ENCODE peak calls at places on chromosomes 11 and 22, in four cellular contexts. One of them, this sample, is unnamed.

GRCh38 chr11:107006076-107006833 is 12.0 kb downstream of the GUCY1A2 start:
- DNase-seq in fibroblast of lung: no peak
- DNase-seq in foreskin keratinocyte: no peak
- DNase-seq in CMK: no peak
- DNase-seq in this sample: no peak

GRCh38 chr11:120153221-120153620 is 15.3 kb upstream of the TRIM29 start:
- DNase-seq in fibroblast of lung: no peak
- DNase-seq in foreskin keratinocyte: no peak
- DNase-seq in CMK: no peak
- DNase-seq in this sample: no peak

GRCh38 chr11:11722246-11722645 is 100.4 kb upstream of the GALNT18 start:
- DNase-seq in fibroblast of lung: no peak
- DNase-seq in foreskin keratinocyte: no peak
- DNase-seq in CMK: no peak
- DNase-seq in this sample: no peak

GRCh38 chr11:91730620-91731019 is 494.0 kb upstream of the FAT3 start:
- DNase-seq in fibroblast of lung: no peak
- DNase-seq in foreskin keratinocyte: no peak
- DNase-seq in CMK: no peak
- DNase-seq in this sample: no peak

GRCh38 chr11:16933756-16934603 is 80.2 kb downstream of the PLEKHA7 start:
- DNase-seq in fibroblast of lung: peak
- DNase-seq in foreskin keratinocyte: no peak
- DNase-seq in CMK: no peak
- DNase-seq in this sample: no peak

GRCh38 chr11:20029193-20029592 is 131.1 kb downstream of the DBX1 start:
- DNase-seq in fibroblast of lung: no peak
- DNase-seq in foreskin keratinocyte: no peak
- DNase-seq in CMK: no peak
- DNase-seq in this sample: no peak

GRCh38 chr11:59186130-59186594 is 14.2 kb downstream of the DTX4 start:
- DNase-seq in fibroblast of lung: no peak
- DNase-seq in foreskin keratinocyte: no peak
- DNase-seq in CMK: no peak
- DNase-seq in this sample: no peak

GRCh38 chr11:46003647-46004046 is 81.2 kb downstream of the LARGE2 start:
- DNase-seq in fibroblast of lung: peak
- DNase-seq in foreskin keratinocyte: no peak
- DNase-seq in CMK: no peak
- DNase-seq in this sample: no peak

GRCh38 chr11:128422576-128423370 is 164.6 kb downstream of the ETS1 start:
- DNase-seq in fibroblast of lung: no peak
- DNase-seq in foreskin keratinocyte: no peak
- DNase-seq in CMK: no peak
- DNase-seq in this sample: no peak

GRCh38 chr11:12642040-12642439 is 32.2 kb upstream of the TEAD1 start:
- DNase-seq in fibroblast of lung: peak
- DNase-seq in foreskin keratinocyte: no peak
- DNase-seq in CMK: no peak
- DNase-seq in this sample: no peak

GRCh38 chr11:75303544-75304224 is 47.8 kb downstream of the ARRB1 start:
- DNase-seq in fibroblast of lung: no peak
- DNase-seq in foreskin keratinocyte: no peak
- DNase-seq in CMK: no peak
- DNase-seq in this sample: no peak

GRCh38 chr22:34490911-34491310 is 570.6 kb upstream of the LARGE1 start:
- DNase-seq in fibroblast of lung: no peak
- DNase-seq in foreskin keratinocyte: no peak
- DNase-seq in CMK: no peak
- DNase-seq in this sample: no peak

GRCh38 chr22:23825246-23825905 is 13.4 kb downstream of the DERL3 start:
- DNase-seq in fibroblast of lung: no peak
- DNase-seq in foreskin keratinocyte: no peak
- DNase-seq in CMK: no peak
- DNase-seq in this sample: no peak

GRCh38 chr22:43212434-43212952 is 25.6 kb upstream of the TTLL12 start:
- DNase-seq in fibroblast of lung: no peak
- DNase-seq in foreskin keratinocyte: no peak
- DNase-seq in CMK: no peak
- DNase-seq in this sample: no peak

GRCh38 chr11:105164226-105164625 is 24.7 kb upstream of the CARD18 start:
- DNase-seq in fibroblast of lung: no peak
- DNase-seq in foreskin keratinocyte: no peak
- DNase-seq in CMK: no peak
- DNase-seq in this sample: no peak

GRCh38 chr22:35839811-35840739 is 122.4 kb downstream of the APOL5 start:
- DNase-seq in fibroblast of lung: peak
- DNase-seq in foreskin keratinocyte: peak
- DNase-seq in CMK: peak
- DNase-seq in this sample: peak

GRCh38 chr11:87180743-87181142 is 143.0 kb downstream of the TMEM135 start:
- DNase-seq in fibroblast of lung: peak
- DNase-seq in foreskin keratinocyte: no peak
- DNase-seq in CMK: no peak
- DNase-seq in this sample: peak

GRCh38 chr11:105935791-105936190 is 86.2 kb downstream of the MSANTD4 start:
- DNase-seq in fibroblast of lung: peak
- DNase-seq in foreskin keratinocyte: peak
- DNase-seq in CMK: no peak
- DNase-seq in this sample: peak

GRCh38 chr22:35524966-35525686 is 15.5 kb upstream of the RASD2 start:
- DNase-seq in fibroblast of lung: no peak
- DNase-seq in foreskin keratinocyte: no peak
- DNase-seq in CMK: no peak
- DNase-seq in this sample: no peak